ENCODE peak calls at places on chromosomes 7 and 10, in nine cellular contexts. S, T, M, V, W, Z, H, O and K are unnamed samples.

GRCh38 chr10:52250562-52250961 is 63.5 kb upstream of the DKK1 start:
- DNase-seq in Z (no peak), O (no peak), T (no peak), H (no peak), M (no peak), W (no peak), S (no peak), V (no peak), K (no peak)

GRCh38 chr10:60872451-60872850 is 71.5 kb downstream of the RHOBTB1 start:
- DNase-seq in O (no peak), Z (no peak), M (no peak), V (no peak), H (no peak), T (no peak), W (no peak), S (no peak), K (no peak)

GRCh38 chr10:131584286-131584685 is 272.8 kb upstream of the TCERG1L start:
- DNase-seq in S (no peak), M (no peak), T (no peak), Z (no peak), H (no peak), W (no peak), O (no peak), V (no peak), K (no peak)

GRCh38 chr7:79352323-79352722 is 101.1 kb downstream of the MAGI2 start:
- DNase-seq in W (no peak), T (no peak), V (no peak), S (peak; percentile 26), M (no peak), O (no peak), H (no peak), Z (no peak), K (no peak)

GRCh38 chr10:123019941-123020703 is 11.3 kb downstream of the ACADSB start:
- DNase-seq in O (no peak), V (no peak), Z (no peak), S (no peak), T (no peak), H (peak; percentile 17), M (no peak), W (peak; percentile 12), K (no peak)

GRCh38 chr7:130901209-130901783 is 167.3 kb upstream of the KLF14 start:
- DNase-seq in T (no peak), H (no peak), W (no peak), S (peak; percentile 95), V (no peak), M (peak; percentile 87), Z (peak; percentile 77), O (peak; percentile 98), K (peak; percentile 68)

GRCh38 chr10:27792191-27792590 is 46.6 kb upstream of the MKX start:
- DNase-seq in O (peak; percentile 8), H (no peak), S (peak; percentile 1), M (no peak), V (no peak), Z (no peak), W (no peak), T (no peak), K (no peak)

GRCh38 chr7:111098011-111098925 is 7.3 kb downstream of the LRRN3 start:
- DNase-seq in S (peak; percentile 80), W (peak; percentile 36), H (peak; percentile 72), T (no peak), M (no peak), O (peak; percentile 49), V (peak; percentile 45), Z (peak; percentile 51), K (peak; percentile 17)

GRCh38 chr7:94240902-94241301 is 153.8 kb upstream of the COL1A2 start:
- DNase-seq in H (no peak), O (no peak), S (peak; percentile 38), V (no peak), T (no peak), Z (no peak), W (no peak), M (no peak), K (no peak)

GRCh38 chr7:154913645-154914579 is 89.0 kb downstream of the PAXIP1 start:
- DNase-seq in S (peak; percentile 78), H (peak; percentile 90), M (peak; percentile 52), T (peak; percentile 69), W (peak; percentile 26), O (peak; percentile 61), V (peak; percentile 97), Z (peak; percentile 91), K (peak; percentile 85)

GRCh38 chr7:80288175-80289122 is 153.8 kb downstream of the GNAI1 start:
- DNase-seq in M (peak; percentile 99), H (peak; percentile 25), O (peak; percentile 68), W (no peak), S (peak; percentile 99), V (no peak), Z (peak; percentile 58), T (no peak), K (no peak)

GRCh38 chr10:485776-486572 is 203.5 kb downstream of the DIP2C start:
- DNase-seq in Z (no peak), S (peak; percentile 22), V (peak; percentile 58), W (no peak), M (no peak), T (no peak), O (peak; percentile 51), H (peak; percentile 30), K (no peak)

GRCh38 chr10:47353351-47353750 is 5.2 kb downstream of the RBP3 start:
- DNase-seq in S (no peak), V (no peak), T (no peak), M (no peak), O (no peak), Z (no peak), H (no peak), W (no peak), K (no peak)

GRCh38 chr7:38232475-38233366 is 40.7 kb downstream of the TARP start:
- DNase-seq in O (peak; percentile 11), H (no peak), S (peak; percentile 51), T (no peak), V (no peak), W (no peak), M (no peak), Z (no peak), K (no peak)

GRCh38 chr10:22365233-22365632 is 19.9 kb downstream of the SPAG6 start:
- DNase-seq in S (no peak), M (no peak), Z (no peak), V (no peak), W (no peak), H (no peak), T (no peak), O (no peak), K (no peak)

GRCh38 chr7:100211342-100211780 is 8.4 kb upstream of the PVRIG start:
- DNase-seq in H (no peak), O (no peak), T (no peak), M (no peak), S (no peak), W (no peak), Z (no peak), V (no peak), K (no peak)

GRCh38 chr10:110708776-110709443 is 64.8 kb downstream of the RBM20 start:
- DNase-seq in W (no peak), O (no peak), M (no peak), V (no peak), T (no peak), Z (no peak), H (no peak), S (no peak), K (no peak)

GRCh38 chr7:28180031-28180363 is 598 bp downstream of the JAZF1 start:
- DNase-seq in H (no peak), Z (no peak), O (no peak), T (no peak), M (no peak), W (no peak), S (no peak), V (no peak), K (no peak)

GRCh38 chr10:71621783-71622526 is 97.6 kb downstream of the C10orf105 start:
- DNase-seq in H (no peak), O (peak; percentile 30), Z (peak; percentile 47), T (no peak), M (peak; percentile 52), S (peak; percentile 39), V (no peak), W (no peak), K (no peak)

GRCh38 chr7:2355079-2356008 is 717 bp downstream of the EIF3B start:
- DNase-seq in O (peak; percentile 12), Z (no peak), M (peak; percentile 11), W (no peak), T (no peak), V (peak; percentile 38), H (peak; percentile 47), S (no peak), K (no peak)

GRCh38 chr7:78020874-78021249 is 222.3 kb downstream of the PHTF2 start:
- DNase-seq in T (no peak), Z (no peak), H (no peak), W (no peak), S (peak; percentile 6), M (no peak), O (peak; percentile 16), V (no peak), K (no peak)

GRCh38 chr10:8504436-8504977 is 450.0 kb downstream of the GATA3 start:
- DNase-seq in W (no peak), O (no peak), Z (no peak), T (no peak), S (no peak), V (no peak), H (no peak), M (no peak), K (no peak)

GRCh38 chr7:95780665-95781064 is 8.3 kb downstream of the DYNC1I1 start:
- DNase-seq in M (no peak), H (no peak), W (no peak), T (no peak), S (peak; percentile 3), V (no peak), O (no peak), Z (no peak), K (no peak)

GRCh38 chr10:83677795-83678194 is 461.5 kb upstream of the GHITM start:
- DNase-seq in T (no peak), S (peak; percentile 1), Z (no peak), H (no peak), V (no peak), O (no peak), M (no peak), W (no peak), K (peak; percentile 15)

GRCh38 chr7:97732567-97733275 is 835 bp downstream of the TAC1 start:
- DNase-seq in V (peak; percentile 19), H (no peak), T (no peak), M (no peak), Z (no peak), W (no peak), O (no peak), S (no peak), K (no peak)

GRCh38 chr10:89302628-89303027 is 782 bp downstream of the IFIT2 start:
- DNase-seq in V (no peak), O (no peak), S (peak; percentile 45), T (no peak), Z (no peak), M (no peak), W (no peak), H (no peak), K (no peak)

GRCh38 chr7:125605241-125605640 is 675.6 kb upstream of the POT1 start:
- DNase-seq in T (no peak), H (no peak), V (no peak), S (peak; percentile 80), O (peak; percentile 1), W (no peak), Z (no peak), M (peak; percentile 27), K (no peak)

GRCh38 chr7:72310301-72310700 is 101.8 kb downstream of the CALN1 start:
- DNase-seq in W (no peak), O (no peak), V (no peak), H (no peak), S (no peak), T (no peak), Z (no peak), M (no peak), K (no peak)

GRCh38 chr10:97612386-97612785 is 20.9 kb downstream of the MORN4 start:
- DNase-seq in W (no peak), Z (no peak), T (no peak), V (no peak), H (peak; percentile 24), S (peak; percentile 77), M (peak; percentile 72), O (peak; percentile 60), K (no peak)

GRCh38 chr10:112006831-112007230 is 176.7 kb downstream of the GPAM start:
- DNase-seq in O (no peak), V (no peak), S (no peak), H (no peak), T (no peak), Z (no peak), M (no peak), W (no peak), K (no peak)

GRCh38 chr7:43784030-43785001 is 25.8 kb downstream of the BLVRA start:
- DNase-seq in O (peak; percentile 73), W (no peak), M (peak; percentile 32), V (no peak), Z (no peak), T (no peak), S (peak; percentile 65), H (no peak), K (no peak)